ENCODE peak calls at places on chromosomes 7 and 10, in eight cellular contexts. O, A, Q, K, M, D, J and I are unnamed samples.

GRCh38 chr7:1961776-1962276 is 270.9 kb downstream of the MAD1L1 start:
- DNase-seq in J (peak; percentile 71), K (no peak), M (peak; percentile 89), D (no peak), A (no peak), Q (peak; percentile 55), O (no peak), I (peak; percentile 98)

GRCh38 chr7:93442478-93443224 is 131.9 kb downstream of the CALCR start:
- DNase-seq in K (no peak), M (peak; percentile 56), Q (peak; percentile 1), J (no peak), D (peak; percentile 55), A (no peak), O (no peak), I (no peak)

GRCh38 chr10:23693398-23693797 is 254.5 kb downstream of the OTUD1 start:
- DNase-seq in D (no peak), O (no peak), A (no peak), K (no peak), Q (no peak), J (no peak), M (no peak), I (no peak)

GRCh38 chr10:97795886-97796285 is 24.1 kb upstream of the SFRP5 start:
- DNase-seq in J (no peak), A (no peak), Q (no peak), M (no peak), K (no peak), D (no peak), O (no peak), I (no peak)

GRCh38 chr10:77087406-77087805 is 550.2 kb downstream of the KCNMA1 start:
- DNase-seq in Q (no peak), M (no peak), K (no peak), O (no peak), A (no peak), J (no peak), D (no peak), I (no peak)

GRCh38 chr7:50552139-50552538 is 13.1 kb downstream of the DDC start:
- DNase-seq in A (no peak), Q (no peak), D (no peak), O (no peak), K (peak; percentile 43), J (no peak), M (no peak), I (no peak)

GRCh38 chr10:93006435-93007039 is 54.1 kb upstream of the CYP26C1 start:
- DNase-seq in M (peak; percentile 81), A (no peak), K (no peak), O (no peak), J (no peak), D (peak; percentile 32), Q (peak; percentile 4), I (peak; percentile 59)

GRCh38 chr10:108545921-108546320 is 1377.4 kb downstream of the XPNPEP1 start:
- DNase-seq in D (no peak), A (no peak), J (no peak), M (no peak), K (no peak), O (no peak), Q (no peak), I (no peak)

GRCh38 chr10:129759214-129760002 is 204.7 kb downstream of the EBF3 start:
- DNase-seq in D (no peak), A (no peak), Q (no peak), O (peak; percentile 9), J (no peak), M (no peak), K (peak; percentile 24), I (no peak)

GRCh38 chr10:3542185-3542611 is 242.8 kb downstream of the KLF6 start:
- DNase-seq in M (peak; percentile 27), A (no peak), J (peak; percentile 76), Q (no peak), D (no peak), K (no peak), O (no peak), I (peak; percentile 70)

GRCh38 chr10:117627561-117627960 is 85.0 kb downstream of the EMX2 start:
- DNase-seq in D (no peak), O (no peak), A (no peak), Q (no peak), K (no peak), M (no peak), J (no peak), I (no peak)

GRCh38 chr10:80535671-80536360 is 1.9 kb upstream of the SH2D4B start:
- DNase-seq in J (no peak), Q (no peak), D (peak; percentile 87), M (peak; percentile 44), O (peak; percentile 78), A (peak; percentile 59), K (peak; percentile 81), I (no peak)

GRCh38 chr10:74333174-74333573 is 182.2 kb downstream of the ADK start:
- DNase-seq in K (no peak), O (no peak), M (peak; percentile 23), Q (no peak), A (no peak), J (peak; percentile 46), D (no peak), I (peak; percentile 36)

GRCh38 chr7:99693427-99694200 is 13.8 kb upstream of the CYP3A5 start:
- DNase-seq in Q (no peak), O (no peak), M (no peak), A (no peak), J (no peak), D (peak; percentile 33), K (no peak), I (no peak)

GRCh38 chr10:34716958-34717357 is 98.1 kb downstream of the PARD3 start:
- DNase-seq in A (no peak), M (no peak), O (no peak), J (no peak), D (no peak), Q (no peak), K (no peak), I (no peak)

GRCh38 chr7:141674702-141675101 is 27.3 kb downstream of the DENND11 start:
- DNase-seq in K (no peak), O (no peak), M (no peak), A (no peak), J (no peak), D (peak; percentile 12), Q (no peak), I (no peak)

GRCh38 chr10:108872854-108873253 is 1050.5 kb downstream of the XPNPEP1 start:
- DNase-seq in D (no peak), M (no peak), Q (no peak), A (no peak), J (no peak), K (no peak), O (no peak), I (no peak)

GRCh38 chr7:90178166-90178565 is 23.9 kb downstream of the STEAP1 start:
- DNase-seq in O (no peak), J (no peak), K (no peak), A (no peak), Q (no peak), D (no peak), M (no peak), I (no peak)

GRCh38 chr7:147771344-147771743 is 819.2 kb upstream of the C7orf33 start:
- DNase-seq in Q (no peak), D (no peak), M (no peak), J (no peak), A (no peak), K (no peak), O (no peak), I (no peak)

GRCh38 chr10:10526846-10527245 is 490.8 kb upstream of the CELF2 start:
- DNase-seq in K (no peak), D (no peak), M (no peak), A (no peak), O (no peak), Q (no peak), J (no peak), I (no peak)

GRCh38 chr7:12458520-12459131 is 55.0 kb upstream of the VWDE start:
- DNase-seq in A (no peak), Q (no peak), M (peak; percentile 73), J (no peak), D (peak; percentile 7), O (no peak), K (no peak), I (peak; percentile 28)

DNA sequence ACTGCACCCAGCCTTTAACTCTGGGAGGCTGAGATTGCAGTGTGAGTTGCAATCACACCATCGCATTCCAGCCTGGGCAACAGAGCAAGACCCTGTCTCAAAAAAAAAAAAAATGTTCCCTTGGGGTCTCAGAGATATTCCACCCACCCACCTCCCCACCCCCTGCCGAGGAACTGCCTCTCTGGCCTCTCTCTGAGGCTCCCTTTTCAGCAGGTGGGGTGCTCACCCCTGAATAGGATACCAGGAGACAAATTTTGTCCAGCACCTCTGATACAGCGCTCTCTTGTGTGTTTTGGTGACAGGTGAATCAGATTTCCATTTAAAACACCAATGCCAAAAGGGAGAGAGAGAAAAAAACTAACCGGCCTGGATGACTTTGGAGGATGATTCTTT is 92.6 kb upstream of the KIF5B start:
- DNase-seq in M (no peak), K (no peak), Q (no peak), A (no peak), J (no peak), O (no peak), D (no peak), I (no peak)
- H3K4me3 ChIP-seq in M (no peak overlapping the region), K (no peak overlapping the region), Q (no peak overlapping the region), A (no peak overlapping the region), J (no peak overlapping the region), O (no peak overlapping the region), D (no peak overlapping the region), I (no peak overlapping the region)

GRCh38 chr7:84070101-84070500 is 124.5 kb downstream of the SEMA3A start:
- DNase-seq in K (no peak), D (no peak), Q (no peak), O (no peak), A (no peak), J (no peak), M (no peak), I (no peak)
- TF ChIP-seq CTCF in K (no peak), D (no peak), Q (no peak), O (no peak), A (no peak), J (no peak), M (no peak), I (no peak)

DNA sequence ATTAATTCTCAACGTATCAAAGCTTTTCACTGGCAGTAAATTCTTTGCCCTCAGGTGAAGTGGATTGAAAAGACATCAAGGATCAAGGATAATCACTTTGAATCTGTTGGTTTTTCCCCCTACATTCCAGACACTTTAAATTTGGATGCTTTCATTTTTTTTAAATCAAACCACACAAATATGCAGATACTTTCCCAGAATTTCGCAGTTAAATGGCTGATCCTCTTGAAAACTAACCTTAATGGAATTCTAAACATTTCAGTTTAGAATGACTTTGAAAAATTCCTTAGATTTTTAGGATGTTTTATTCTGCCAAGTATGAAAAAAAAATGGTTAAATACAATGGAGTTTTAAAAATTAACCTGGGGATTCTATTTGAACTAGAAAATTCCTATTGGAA is 325.9 kb downstream of the GFRA1 start:
- DNase-seq in Q (peak; percentile 34), O (no peak), A (no peak), J (peak; percentile 47), K (no peak), M (peak; percentile 58), D (no peak), I (peak; percentile 45)
- H3K4me3 ChIP-seq in Q (no peak overlapping the region), O (no peak overlapping the region), A (no peak overlapping the region), J (no peak overlapping the region), K (no peak overlapping the region), M (no peak overlapping the region), D (no peak overlapping the region), I (no peak overlapping the region)

DNA sequence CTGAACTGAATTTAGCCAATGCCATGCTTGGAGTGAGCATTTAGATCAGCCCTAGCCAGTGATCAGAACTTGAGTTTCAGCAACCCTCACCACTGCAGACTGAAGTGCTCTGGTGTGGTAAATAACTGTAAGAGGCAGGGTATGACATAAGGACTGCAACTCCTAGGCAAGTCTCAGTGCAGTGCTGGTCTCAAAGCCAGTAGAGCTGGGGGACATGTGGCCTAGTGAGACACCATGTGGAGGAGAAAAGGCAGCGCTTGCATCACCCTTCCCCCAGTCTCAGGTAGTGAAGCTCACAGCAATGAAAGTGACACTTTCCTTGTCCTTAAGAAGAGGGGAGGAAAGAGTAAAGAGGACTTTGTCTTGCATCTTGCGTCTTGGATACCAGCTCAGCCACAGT is 386.8 kb upstream of the POT1 start:
- DNase-seq in Q (no peak), D (no peak), J (no peak), O (no peak), M (peak; percentile 55), K (peak; percentile 55), A (no peak), I (no peak)
- TF ChIP-seq CTCF in Q (peak; percentile 50), D (no peak), J (no peak), O (no peak), M (peak; percentile 44), K (no peak), A (no peak), I (no peak)